ENCODE peak calls at places on chromosomes 2 and 18, in seven cellular contexts. V is gastrocnemius medialis, R is AG08395, W is HCT116, N is iris pigment epithelial cell, P is Ammon's horn, X is posterior cingulate gyrus. E is an unnamed sample.

GRCh38 chr2:151851761-151852160 is 23.5 kb upstream of the ARL5A start:
- DNase-seq in N (peak; percentile 37), R (peak; percentile 12), V (no peak), X (no peak), P (no peak), W (no peak), E (no peak)

GRCh38 chr18:45085916-45086624 is 405.4 kb downstream of the SETBP1 start:
- DNase-seq in P (no peak), W (no peak), V (no peak), N (no peak), R (no peak), X (no peak), E (no peak)

GRCh38 chr2:224934542-224935188 is 107.6 kb downstream of the DOCK10 start:
- DNase-seq in V (no peak), R (no peak), P (no peak), N (no peak), X (no peak), W (no peak), E (no peak)

GRCh38 chr2:241061275-241061674 is 40.8 kb downstream of the MTERF4 start:
- DNase-seq in P (peak; percentile 27), V (no peak), X (peak; percentile 7), N (peak; percentile 66), R (peak; percentile 17), W (no peak), E (peak; percentile 20)

GRCh38 chr2:198100323-198100722 is 295.9 kb downstream of the PLCL1 start:
- DNase-seq in N (no peak), W (no peak), V (no peak), X (no peak), R (peak; percentile 45), P (peak; percentile 21), E (no peak)

GRCh38 chr18:28984731-28985130 is 807.8 kb upstream of the CDH2 start:
- DNase-seq in P (no peak), R (peak; percentile 5), V (no peak), W (no peak), N (peak; percentile 18), X (no peak), E (no peak)

GRCh38 chr18:29154758-29155725 is 978.1 kb upstream of the CDH2 start:
- DNase-seq in N (peak; percentile 77), R (peak; percentile 76), X (no peak), W (peak; percentile 66), P (no peak), V (no peak), E (no peak)

GRCh38 chr2:230864605-230865323 is at the start of gene ITM2C:
- DNase-seq in N (peak; percentile 55), X (peak; percentile 75), V (no peak), R (peak; percentile 93), P (peak; percentile 78), W (peak; percentile 27), E (peak; percentile 37)

GRCh38 chr2:98908909-98909308 is 27.1 kb downstream of the CRACDL start:
- DNase-seq in R (no peak), V (no peak), P (no peak), W (no peak), X (no peak), N (peak; percentile 73), E (peak; percentile 6)

GRCh38 chr2:203586151-203586550 is 51.0 kb upstream of the RAPH1 start:
- DNase-seq in N (no peak), R (no peak), V (no peak), P (no peak), W (no peak), X (no peak), E (no peak)

GRCh38 chr2:231743376-231744116 is 35.2 kb downstream of the PTMA start:
- DNase-seq in P (no peak), W (no peak), R (no peak), N (no peak), X (no peak), V (no peak), E (no peak)